ENCODE peak calls at places on chromosomes 4 and X, in ten cellular contexts. Z, R, P, K, I, B, M, X, W and D are unnamed samples.
A peak's percentile ranks its signal among the peaks of the same experiment; 100 is the strongest.

GRCh38 chrX:18810416-18810815 is 103.0 kb downstream of the PPEF1 start:
- DNase-seq in Z (peak; percentile 27), R (no peak), P (no peak), K (no peak), I (no peak), B (no peak), M (no peak), X (no peak), W (no peak), D (no peak)

GRCh38 chrX:87338510-87338909 is 179.1 kb upstream of the KLHL4 start:
- DNase-seq in Z (peak; percentile 7), R (no peak), P (no peak), K (no peak), I (no peak), B (no peak), M (no peak), X (no peak), W (no peak), D (peak; percentile 50)

GRCh38 chrX:109732319-109732779 is 708 bp downstream of the ACSL4 start:
- DNase-seq in Z (peak; percentile 69), R (no peak), P (peak; percentile 15), K (no peak), I (no peak), B (no peak), M (no peak), X (no peak), W (no peak), D (peak; percentile 62)

GRCh38 chr4:74503580-74503979 is 58.6 kb downstream of the AREG start:
- DNase-seq in Z (peak; percentile 78), R (no peak), P (no peak), K (no peak), I (no peak), B (no peak), M (no peak), X (no peak), W (no peak), D (peak; percentile 83)

GRCh38 chr4:169225058-169225751 is 45.6 kb downstream of the SH3RF1 start:
- DNase-seq in Z (peak; percentile 95), R (no peak), P (no peak), K (no peak), I (no peak), B (no peak), M (no peak), X (peak; percentile 36), W (no peak), D (peak; percentile 87)

GRCh38 chr4:10118355-10119004 is 1.9 kb upstream of the WDR1 start:
- DNase-seq in Z (no peak), R (no peak), P (peak; percentile 31), K (no peak), I (no peak), B (no peak), M (no peak), X (no peak), W (no peak), D (no peak)

GRCh38 chr4:1872918-1873269 is 1.7 kb downstream of the NSD2 start:
- DNase-seq in Z (peak; percentile 83), R (no peak), P (peak; percentile 55), K (no peak), I (no peak), B (no peak), M (no peak), X (no peak), W (no peak), D (peak; percentile 67)

GRCh38 chr4:117700111-117700892 is 334.0 kb upstream of the NDST3 start:
- DNase-seq in Z (no peak), R (no peak), P (no peak), K (no peak), I (no peak), B (no peak), M (peak; percentile 4), X (peak; percentile 5), W (no peak), D (no peak)

GRCh38 chr4:3703677-3704521 is 62.3 kb upstream of the ADRA2C start:
- DNase-seq in Z (no peak), R (no peak), P (no peak), K (peak; percentile 29), I (no peak), B (no peak), M (no peak), X (peak; percentile 52), W (no peak), D (no peak)

GRCh38 chrX:54494970-54495813 is 842 bp downstream of the FGD1 start:
- DNase-seq in Z (peak; percentile 47), R (peak; percentile 29), P (no peak), K (peak; percentile 57), I (no peak), B (no peak), M (no peak), X (peak; percentile 57), W (peak; percentile 15), D (peak; percentile 28)

GRCh38 chr4:151049430-151049884 is 34.4 kb upstream of the LRBA start:
- DNase-seq in Z (no peak), R (no peak), P (no peak), K (no peak), I (no peak), B (no peak), M (no peak), X (peak; percentile 86), W (peak; percentile 75), D (no peak)

GRCh38 chr4:175411251-175411650 is 400.8 kb downstream of the GPM6A start:
- DNase-seq in Z (no peak), R (no peak), P (no peak), K (no peak), I (no peak), B (no peak), M (no peak), X (no peak), W (no peak), D (no peak)